ENCODE peak calls at places on chromosome 1, in seven cellular contexts. R is OCI-LY7, W is GM23248, X is hepatocyte, G is neuronal stem cell, L is HepG2, Y is fibroblast of lung. K is an unnamed sample. For H3K4me1, the result is how much of the 10 kb centered on the place peaks cover.

GRCh38 chr1:195071461-195071860 is 1536.8 kb downstream of the KCNT2 start:
- DNase-seq in R (no peak), W (no peak), X (no peak), G (no peak), L (no peak), Y (no peak), K (no peak)

GRCh38 chr1:230157409-230158390 is 90.7 kb downstream of the GALNT2 start:
- DNase-seq in R (no peak), W (no peak), X (peak), G (no peak), L (peak), Y (no peak), K (no peak)

GRCh38 chr1:43446881-43447835 is 6.6 kb downstream of the HYI start:
- DNase-seq in R (no peak), W (no peak), X (no peak), G (no peak), L (no peak), Y (no peak), K (no peak)

GRCh38 chr1:204975568-204976235 is 67.3 kb upstream of the CNTN2 start:
- DNase-seq in R (peak), W (peak), X (peak), G (peak), L (peak), Y (peak), K (no peak)

GRCh38 chr1:68470388-68470970 is 20.7 kb upstream of the RPE65 start:
- DNase-seq in R (no peak), W (peak), X (peak), G (no peak), L (peak), Y (peak), K (no peak)

GRCh38 chr1:200237066-200237465 is 172.8 kb downstream of the ZNF281 start:
- DNase-seq in R (no peak), W (no peak), X (no peak), G (no peak), L (no peak), Y (no peak), K (no peak)

GRCh38 chr1:183285746-183286145 is 99.7 kb downstream of the LAMC2 start:
- DNase-seq in R (no peak), W (peak), X (no peak), G (no peak), L (no peak), Y (no peak), K (no peak)

GRCh38 chr1:40251456-40251855 is 3.7 kb downstream of the TMCO2 start:
- DNase-seq in R (no peak), W (no peak), X (no peak), G (no peak), L (no peak), Y (no peak), K (no peak)

GRCh38 chr1:184660462-184661191 is 94.0 kb downstream of the EDEM3 start:
- DNase-seq in R (no peak), W (no peak), X (no peak), G (no peak), L (no peak), Y (no peak), K (no peak)
- H2AFZ ChIP-seq in R (no peak), W (no peak), X (no peak), G (no peak), L (no peak), Y (no peak), K (no peak)

DNA sequence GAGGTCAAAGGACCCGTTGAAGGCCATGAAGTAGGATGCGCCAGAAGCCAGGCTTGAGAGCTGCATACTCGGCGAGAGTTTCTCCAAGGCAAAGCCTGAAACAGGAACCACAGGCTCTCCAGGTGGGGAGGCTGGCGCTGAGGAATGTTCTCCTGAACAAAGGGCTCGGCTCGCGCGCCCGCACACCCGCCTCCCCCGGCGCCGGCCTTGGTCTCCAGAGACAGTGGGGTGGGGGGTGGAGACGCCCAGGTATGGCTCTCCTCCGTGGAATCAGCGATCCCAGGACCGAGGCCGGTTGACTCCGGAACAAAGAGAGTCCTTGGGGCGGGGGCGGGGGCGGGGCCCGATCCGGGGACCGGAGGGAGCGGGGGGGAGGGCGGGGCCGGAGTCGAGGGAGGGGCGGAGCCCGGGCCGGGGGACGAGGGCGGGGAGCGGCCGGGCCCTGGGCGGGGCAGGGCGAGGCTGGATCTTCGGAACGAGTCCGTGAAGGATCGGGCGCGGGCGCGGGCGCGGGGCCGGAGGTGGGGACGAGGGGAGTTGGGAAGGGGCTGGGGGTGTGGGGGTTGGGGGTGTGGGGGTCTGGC is 85.0 kb downstream of the NKAIN1 start:
- DNase-seq in R (peak), W (peak), X (peak), G (peak), L (peak), Y (peak), K (peak)
- H3K4me3 ChIP-seq in R (peak), W (peak), X (peak), G (peak), L (peak), Y (peak), K (peak)

GRCh38 chr1:55275976-55276375 is 60.8 kb upstream of the USP24 start:
- DNase-seq in R (no peak), W (peak), X (no peak), G (no peak), L (no peak), Y (no peak), K (no peak)
- H3K4me1 ChIP-seq in R (under half), W (under half), X (under half), G (under half), L (under half), Y (under half), K (under half)

DNA sequence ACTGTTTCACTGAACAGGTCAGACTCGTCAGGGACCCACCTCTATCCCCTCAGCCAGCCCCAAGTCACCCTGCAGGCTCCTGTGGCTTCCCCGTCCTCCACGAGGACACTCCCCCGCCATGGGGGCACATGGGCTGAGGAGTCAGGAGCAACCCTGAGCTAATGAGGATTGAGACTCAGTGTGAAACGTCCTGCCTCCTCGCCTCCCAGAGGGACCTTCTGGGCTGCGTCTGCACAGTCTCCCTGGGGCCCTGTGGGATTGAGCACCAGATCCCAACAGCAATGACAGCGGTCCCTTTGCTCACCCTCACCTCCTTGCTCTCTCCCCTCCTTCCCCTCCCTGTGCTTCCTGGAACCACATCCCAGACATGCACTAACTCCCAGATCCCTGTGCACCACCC is 18.9 kb upstream of the SLC25A33 start:
- DNase-seq in R (no peak), W (no peak), X (no peak), G (no peak), L (no peak), Y (no peak), K (no peak)
- H2AFZ ChIP-seq in R (no peak), W (no peak), X (no peak), G (no peak), L (no peak), Y (no peak), K (no peak)

DNA sequence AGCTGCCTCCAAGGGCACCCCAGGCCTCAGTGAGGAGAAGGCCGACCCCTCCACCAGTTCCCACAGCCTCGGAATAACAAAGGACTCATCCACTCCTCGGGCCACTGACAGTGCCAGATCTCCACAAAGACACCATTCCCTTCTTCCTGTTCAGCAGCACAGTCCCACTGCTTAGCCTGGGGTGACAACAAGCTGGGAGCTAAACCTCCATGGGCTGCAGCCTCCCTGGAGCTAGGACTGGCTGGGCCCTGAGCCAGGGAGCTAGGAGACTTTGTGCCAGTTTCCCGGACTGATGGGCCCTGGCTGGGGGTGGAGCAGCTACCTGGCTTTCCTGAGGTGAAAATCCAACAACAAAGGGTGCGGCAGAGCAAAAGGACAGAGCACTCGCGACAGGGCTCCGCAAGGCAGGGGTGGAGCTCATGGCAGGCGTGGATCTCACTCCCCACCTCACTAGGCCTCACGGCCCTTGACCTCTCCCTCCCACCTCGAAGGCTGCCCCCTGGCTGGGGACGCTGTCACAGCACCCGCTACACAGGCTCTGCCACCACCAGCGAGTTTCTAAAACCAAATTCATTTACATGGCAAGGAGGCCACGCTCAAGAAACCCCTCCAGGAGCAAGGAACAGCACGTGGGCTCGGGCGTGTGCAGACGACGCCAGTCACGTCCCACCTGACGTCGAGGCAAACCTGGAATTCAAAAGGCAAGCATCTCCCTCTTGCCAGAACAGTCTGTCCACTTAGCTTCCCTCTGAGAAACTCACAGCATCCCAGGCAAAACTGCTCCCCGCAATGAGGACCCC is 13.8 kb downstream of the SLC35E2B start:
- DNase-seq in R (peak), W (no peak), X (peak), G (no peak), L (peak), Y (no peak), K (no peak)
- H3K4me3 ChIP-seq in R (peak), W (no peak), X (no peak), G (no peak), L (peak), Y (no peak), K (no peak)

K was measured in PC-9.